ENCODE peak calls at places on chromosome 5, in seven cellular contexts. K, R, O, L, F, T and B are unnamed samples.

GRCh38 chr5:42641321-42642005 is 115.2 kb upstream of the CCDC152 start:
- DNase-seq in K (no peak), R (no peak), O (no peak), L (no peak), F (no peak), T (no peak), B (no peak)

GRCh38 chr5:96876292-96876850 is at the start of gene ERAP2:
- DNase-seq in K (no peak), R (peak; percentile 14), O (no peak), L (peak; percentile 60), F (no peak), T (no peak), B (peak; percentile 63)

GRCh38 chr5:134240421-134240962 is 14.6 kb upstream of the PPP2CA start:
- DNase-seq in K (peak; percentile 64), R (no peak), O (peak; percentile 52), L (no peak), F (no peak), T (no peak), B (no peak)

GRCh38 chr5:80191397-80191796 is 64.5 kb downstream of the SERINC5 start:
- DNase-seq in K (no peak), R (no peak), O (peak; percentile 26), L (no peak), F (no peak), T (no peak), B (no peak)

GRCh38 chr5:67246108-67246507 is 49.5 kb upstream of the CD180 start:
- DNase-seq in K (peak; percentile 54), R (peak; percentile 90), O (no peak), L (peak; percentile 52), F (no peak), T (no peak), B (no peak)

GRCh38 chr5:157468293-157468965 is 8.4 kb downstream of the NIPAL4 start:
- DNase-seq in K (no peak), R (no peak), O (no peak), L (no peak), F (no peak), T (no peak), B (no peak)

GRCh38 chr5:35246411-35246810 is 16.1 kb upstream of the PRLR start:
- DNase-seq in K (peak; percentile 64), R (peak; percentile 43), O (no peak), L (no peak), F (no peak), T (peak; percentile 25), B (no peak)

GRCh38 chr5:144436007-144436406 is 265.3 kb downstream of the KCTD16 start:
- DNase-seq in K (peak; percentile 10), R (no peak), O (no peak), L (no peak), F (no peak), T (no peak), B (no peak)

GRCh38 chr5:77632526-77633268 is 5.8 kb downstream of the OTP start:
- DNase-seq in K (no peak), R (peak; percentile 62), O (peak; percentile 63), L (no peak), F (no peak), T (no peak), B (no peak)

GRCh38 chr5:125088522-125089105 is 342.2 kb upstream of the ZNF608 start:
- DNase-seq in K (no peak), R (no peak), O (no peak), L (no peak), F (no peak), T (no peak), B (no peak)

GRCh38 chr5:172144291-172144815 is 43.7 kb downstream of the STK10 start:
- DNase-seq in K (no peak), R (no peak), O (peak; percentile 55), L (no peak), F (peak; percentile 53), T (peak; percentile 22), B (no peak)

GRCh38 chr5:168579987-168580508 is 880 bp upstream of the PANK3 start:
- DNase-seq in K (no peak), R (no peak), O (peak; percentile 57), L (no peak), F (no peak), T (no peak), B (no peak)

GRCh38 chr5:121503111-121503840 is 348.4 kb upstream of the FTMT start:
- DNase-seq in K (peak; percentile 26), R (peak; percentile 85), O (peak; percentile 79), L (no peak), F (no peak), T (peak; percentile 7), B (no peak)

GRCh38 chr5:76299592-76299991 is 103.5 kb upstream of the IQGAP2 start:
- DNase-seq in K (no peak), R (no peak), O (no peak), L (no peak), F (no peak), T (no peak), B (no peak)

GRCh38 chr5:109876941-109877669 is 187.4 kb downstream of the MAN2A1 start:
- DNase-seq in K (no peak), R (no peak), O (peak; percentile 55), L (no peak), F (no peak), T (no peak), B (no peak)

GRCh38 chr5:132481243-132482211 is 9.0 kb downstream of the IRF1 start:
- DNase-seq in K (no peak), R (no peak), O (peak; percentile 41), L (peak; percentile 32), F (no peak), T (no peak), B (no peak)

GRCh38 chr5:179373101-179373934 is 28.1 kb upstream of the ADAMTS2 start:
- DNase-seq in K (no peak), R (peak; percentile 64), O (peak; percentile 60), L (no peak), F (no peak), T (no peak), B (no peak)

GRCh38 chr5:132059043-132059695 is 1.3 kb upstream of the IL3 start:
- DNase-seq in K (no peak), R (no peak), O (no peak), L (peak; percentile 49), F (no peak), T (peak; percentile 8), B (no peak)

GRCh38 chr5:1174122-1174936 is 27.1 kb upstream of the SLC6A19 start:
- DNase-seq in K (peak; percentile 65), R (peak; percentile 82), O (peak; percentile 90), L (no peak), F (peak; percentile 68), T (peak; percentile 70), B (no peak)

GRCh38 chr5:61330341-61330878 is 1.6 kb upstream of the ZSWIM6 start:
- DNase-seq in K (peak; percentile 39), R (peak; percentile 77), O (peak; percentile 89), L (no peak), F (peak; percentile 21), T (peak; percentile 64), B (peak; percentile 47)

GRCh38 chr5:145811834-145812625 is 23.1 kb downstream of the PRELID2 start:
- DNase-seq in K (peak; percentile 29), R (peak; percentile 54), O (no peak), L (no peak), F (no peak), T (no peak), B (no peak)

DNA sequence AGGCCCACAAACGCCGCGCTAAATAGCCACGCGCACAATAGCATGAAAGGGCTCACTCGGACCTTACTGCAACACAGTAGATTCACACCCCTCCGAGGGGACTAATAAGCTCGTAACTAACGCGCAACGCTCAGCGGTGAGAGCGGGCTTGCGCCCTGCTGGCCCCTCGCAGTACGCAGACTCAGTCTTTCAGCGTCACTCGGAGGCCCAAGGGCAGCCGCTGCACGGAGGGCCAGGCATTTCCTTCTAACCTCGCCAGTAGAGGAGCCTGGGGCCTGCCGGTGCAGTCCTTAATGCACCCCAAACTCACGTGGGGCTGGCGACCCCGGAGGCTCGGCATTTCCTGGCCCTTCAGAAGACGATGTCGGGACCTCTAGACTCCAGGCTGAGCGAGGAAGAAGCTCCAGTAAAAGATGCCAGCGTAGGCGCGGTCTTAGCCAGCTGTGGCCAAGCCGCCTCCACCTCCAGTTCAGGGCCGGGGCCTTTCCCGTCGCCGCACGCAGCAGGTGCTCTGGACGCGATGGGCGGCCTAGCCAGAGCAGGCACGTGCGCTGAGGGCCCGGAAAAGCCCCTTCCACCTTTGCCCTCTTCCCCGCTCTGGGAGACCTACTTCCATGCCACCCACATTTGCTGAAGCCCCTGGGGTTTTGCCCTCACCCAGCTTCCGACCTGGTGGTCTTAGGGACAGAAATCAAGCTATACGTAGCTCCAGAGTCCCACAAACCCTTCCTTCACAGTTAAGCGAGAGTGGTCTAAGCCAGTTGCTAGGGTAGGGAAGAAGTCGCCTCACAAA is 38.3 kb upstream of the TIFAB start:
- DNase-seq in K (no peak), R (peak; percentile 60), O (peak; percentile 79), L (no peak), F (no peak), T (no peak), B (no peak)
- H3K27me3 ChIP-seq in K (no peaks in the 10 kb centered on the region), R (peaks cover 100% of the 10 kb centered on the region), O (peaks cover 100% of the 10 kb centered on the region), L (peaks cover 20% of the 10 kb centered on the region), F (peaks cover 85% of the 10 kb centered on the region), T (peaks cover 92% of the 10 kb centered on the region), B (no peaks in the 10 kb centered on the region)

GRCh38 chr5:94359880-94360279 is 258.5 kb downstream of the KIAA0825 start:
- DNase-seq in K (no peak), R (no peak), O (no peak), L (no peak), F (no peak), T (no peak), B (no peak)
- H3K27ac ChIP-seq in K (no peak overlapping the region), R (peak overlapping the region; percentile 87), O (no peak overlapping the region), L (no peak overlapping the region), F (no peak overlapping the region), T (no peak overlapping the region), B (no peak overlapping the region)

GRCh38 chr5:93578179-93578812 is 2.7 kb downstream of the NR2F1-AS1 start:
- DNase-seq in K (no peak), R (peak; percentile 30), O (no peak), L (no peak), F (no peak), T (no peak), B (no peak)

GRCh38 chr5:93576015-93576414 is 5.0 kb downstream of the NR2F1-AS1 start:
- DNase-seq in K (no peak), R (no peak), O (no peak), L (no peak), F (no peak), T (no peak), B (no peak)

GRCh38 chr5:93576994-93577575 is 3.9 kb downstream of the NR2F1-AS1 start:
- DNase-seq in K (no peak), R (peak; percentile 21), O (no peak), L (no peak), F (no peak), T (no peak), B (no peak)

GRCh38 chr5:93578813-93579560 is 2.0 kb downstream of the NR2F1-AS1 start:
- DNase-seq in K (peak; percentile 19), R (peak; percentile 59), O (no peak), L (no peak), F (peak; percentile 22), T (no peak), B (no peak)

DNA sequence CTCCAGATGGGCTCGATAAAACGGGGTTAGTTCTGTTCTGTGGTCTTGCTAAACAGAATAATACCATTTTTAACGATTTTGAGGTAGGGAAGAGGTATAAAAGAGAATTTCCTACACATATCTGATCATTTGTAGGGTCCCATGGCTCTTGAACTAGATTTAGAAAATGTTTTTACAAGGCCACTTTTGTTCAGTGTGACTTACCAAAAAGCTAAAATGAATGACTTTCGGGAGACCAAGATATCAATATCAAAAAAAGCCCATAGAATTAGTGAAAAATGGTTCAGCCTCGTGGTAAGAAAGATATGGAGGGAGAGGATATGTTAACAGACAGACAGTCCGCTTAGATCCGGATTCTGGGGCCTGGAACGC is 3.2 kb downstream of the NR2F1-AS1 start:
- DNase-seq in K (no peak), R (no peak), O (no peak), L (no peak), F (no peak), T (no peak), B (no peak)
- H3K27me3 ChIP-seq in K (no peaks in the 10 kb centered on the region), R (peaks cover 97% of the 10 kb centered on the region), O (peaks cover 98% of the 10 kb centered on the region), L (peaks cover 82% of the 10 kb centered on the region), F (peaks cover 96% of the 10 kb centered on the region), T (peaks cover 95% of the 10 kb centered on the region), B (peaks cover 52% of the 10 kb centered on the region)

GRCh38 chr5:156237361-156237760 is 89.6 kb upstream of the SGCD start:
- DNase-seq in K (no peak), R (no peak), O (no peak), L (no peak), F (no peak), T (no peak), B (no peak)
- H3K27ac ChIP-seq in K (no peak overlapping the region), R (no peak overlapping the region), O (no peak overlapping the region), L (no peak overlapping the region), F (no peak overlapping the region), T (no peak overlapping the region), B (no peak overlapping the region)